ENCODE peak calls at places on chromosome 14, in seven cellular contexts. Z is GM12878; G is 8988T; R is NCI-H1105; U is body of pancreas; C is HFFc6; O is stimulated activated CD8-positive, alpha-beta memory T cell treated with anti-CD3 and anti-CD28 coated beads, Interleukin-15, amount 100 ng/mL, for 24 hours. M is an unnamed sample.
A peak's percentile ranks its signal among the peaks of the same experiment; 100 is the strongest.

GRCh38 chr14:59283380-59283779 is 94.9 kb downstream of the DAAM1 start:
- DNase-seq in Z (no peak), C (no peak), R (no peak), O (no peak), G (no peak), U (no peak), M (peak; percentile 19)

GRCh38 chr14:104924421-104925213 is at the start of gene PLD4:
- DNase-seq in Z (no peak), R (no peak), U (no peak), G (no peak), O (no peak), C (no peak), M (no peak)

GRCh38 chr14:65483647-65484046 is 71.1 kb downstream of the FUT8 start:
- DNase-seq in R (no peak), G (no peak), Z (no peak), O (no peak), C (peak; percentile 5), U (no peak), M (no peak)

GRCh38 chr14:58238252-58239247 is 6.1 kb upstream of the PSMA3 start:
- DNase-seq in R (no peak), Z (no peak), U (peak; percentile 38), O (no peak), G (no peak), C (no peak), M (peak; percentile 28)

GRCh38 chr14:86961106-86961716 is 1031.8 kb downstream of the GALC start:
- DNase-seq in O (no peak), R (no peak), U (peak; percentile 5), G (no peak), C (no peak), Z (no peak), M (peak; percentile 10)

GRCh38 chr14:71666579-71667145 is 265.6 kb upstream of the RGS6 start:
- DNase-seq in R (no peak), G (no peak), Z (no peak), U (no peak), C (no peak), O (no peak), M (no peak)

GRCh38 chr14:55430024-55430690 is 10.3 kb downstream of the TBPL2 start:
- DNase-seq in U (peak; percentile 71), C (peak; percentile 73), R (peak; percentile 42), Z (no peak), G (peak; percentile 37), O (no peak), M (peak; percentile 49)

GRCh38 chr14:37810094-37810801 is 214.8 kb downstream of the TTC6 start:
- DNase-seq in R (no peak), G (no peak), U (no peak), Z (no peak), O (no peak), C (no peak), M (no peak)

GRCh38 chr14:71499018-71499417 is 433.2 kb upstream of the RGS6 start:
- DNase-seq in G (no peak), U (no peak), O (no peak), C (no peak), Z (no peak), R (no peak), M (no peak)